ENCODE peak calls at places on chromosome 11, in six cellular contexts. B is hepatocyte, F is cardiac muscle cell, P is PC-3, H is thoracic aorta, J is coronary artery. C is an unnamed sample.

GRCh38 chr11:79937935-79938334 is 497.1 kb upstream of the TENM4 start:
- DNase-seq in B (no peak), F (no peak), P (no peak), H (no peak), J (no peak), C (no peak)

GRCh38 chr11:116502641-116503061 is 270.1 kb downstream of the BUD13 start:
- DNase-seq in B (no peak), F (no peak), P (no peak), H (no peak), J (peak; percentile 55), C (no peak)

GRCh38 chr11:414333-414857 is 404 bp downstream of the SIGIRR start:
- DNase-seq in B (no peak), F (no peak), P (no peak), H (no peak), J (no peak), C (no peak)

GRCh38 chr11:9219115-9219514 is 46.0 kb downstream of the DENND5A start:
- DNase-seq in B (no peak), F (peak; percentile 94), P (no peak), H (no peak), J (no peak), C (no peak)

GRCh38 chr11:84819128-84819527 is 808.0 kb downstream of the DLG2 start:
- DNase-seq in B (no peak), F (no peak), P (peak; percentile 87), H (no peak), J (no peak), C (peak; percentile 20)

GRCh38 chr11:117456027-117456720 is 128.5 kb downstream of the CEP164 start:
- DNase-seq in B (no peak), F (no peak), P (no peak), H (no peak), J (no peak), C (no peak)

GRCh38 chr11:67266424-67267187 is at the start of gene GRK2:
- DNase-seq in B (peak; percentile 83), F (peak; percentile 60), P (peak; percentile 58), H (no peak), J (peak; percentile 75), C (peak; percentile 76)

GRCh38 chr11:43578346-43579170 is 102.0 kb upstream of the HSD17B12 start:
- DNase-seq in B (no peak), F (peak; percentile 34), P (peak; percentile 59), H (no peak), J (no peak), C (no peak)

GRCh38 chr11:129846508-129847335 is 31.1 kb downstream of the TMEM45B start:
- DNase-seq in B (peak; percentile 63), F (peak; percentile 90), P (peak; percentile 99), H (no peak), J (no peak), C (no peak)

GRCh38 chr11:94731921-94732601 is 36.1 kb upstream of the AMOTL1 start:
- DNase-seq in B (no peak), F (peak; percentile 76), P (peak; percentile 90), H (no peak), J (no peak), C (peak; percentile 79)

GRCh38 chr11:84714316-84714780 is 912.8 kb downstream of the DLG2 start:
- DNase-seq in B (peak; percentile 83), F (peak; percentile 6), P (peak; percentile 83), H (no peak), J (no peak), C (peak; percentile 80)

GRCh38 chr11:16186680-16187079 is 169.7 kb downstream of the SOX6 start:
- DNase-seq in B (no peak), F (no peak), P (no peak), H (no peak), J (no peak), C (no peak)

GRCh38 chr11:112274007-112274783 is 13.5 kb upstream of the PLET1 start:
- DNase-seq in B (no peak), F (no peak), P (no peak), H (no peak), J (peak; percentile 47), C (no peak)

GRCh38 chr11:71212871-71213559 is 39.4 kb downstream of the SHANK2 start:
- DNase-seq in B (peak; percentile 28), F (peak; percentile 54), P (no peak), H (no peak), J (peak; percentile 29), C (no peak)

GRCh38 chr11:36095716-36096115 is 151.9 kb downstream of the LDLRAD3 start:
- DNase-seq in B (no peak), F (peak; percentile 88), P (no peak), H (no peak), J (peak; percentile 24), C (no peak)

GRCh38 chr11:105229257-105229656 is 89.7 kb upstream of the CARD18 start:
- DNase-seq in B (no peak), F (peak; percentile 59), P (no peak), H (no peak), J (no peak), C (no peak)

GRCh38 chr11:58772719-58773285 is 41.1 kb upstream of the GLYAT start:
- DNase-seq in B (no peak), F (no peak), P (no peak), H (no peak), J (no peak), C (no peak)

DNA sequence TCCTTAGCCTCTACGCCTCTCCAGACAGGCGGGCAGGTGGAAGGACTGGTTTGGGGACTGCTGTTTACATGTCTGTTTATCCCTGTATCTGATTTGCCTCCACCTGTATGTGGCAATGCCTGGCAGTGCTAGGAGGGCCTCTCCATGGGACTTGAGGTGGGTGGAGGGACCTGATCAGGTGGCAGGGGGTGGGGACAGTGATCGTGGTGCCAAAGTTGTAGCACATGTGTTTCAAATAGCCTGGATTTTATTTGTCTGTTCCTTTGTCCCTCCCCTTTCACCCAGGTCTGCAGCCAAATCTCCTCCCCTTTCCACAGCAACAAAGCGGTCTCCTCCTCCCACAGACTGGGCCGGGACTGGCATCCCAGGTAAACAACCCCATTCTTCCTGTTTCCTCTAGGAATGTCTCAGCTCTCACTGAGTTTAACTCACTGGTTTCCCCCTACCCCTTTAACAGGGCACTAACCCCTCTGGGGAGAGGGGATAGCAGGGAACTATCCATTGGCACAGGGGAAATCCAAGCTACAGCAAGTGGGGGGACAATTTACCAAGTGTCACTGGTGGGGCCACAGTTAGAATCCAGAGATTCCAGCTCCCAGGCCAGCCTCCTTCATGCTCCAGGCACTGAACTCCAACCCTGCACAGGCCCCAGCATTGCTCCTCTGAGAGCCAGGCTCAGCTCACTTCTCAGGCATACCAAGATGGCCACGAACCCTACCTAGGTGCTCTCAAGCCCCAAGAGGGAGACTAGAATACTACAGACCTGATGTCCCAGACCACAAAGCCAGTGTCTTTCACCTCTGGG is 22.9 kb upstream of the TLCD5 start:
- DNase-seq in B (no peak), F (no peak), P (peak; percentile 78), H (no peak), J (no peak), C (no peak)
- H3K27ac ChIP-seq in B (peak overlapping the region; percentile 28), F (no peak overlapping the region), P (peak overlapping the region; percentile 4), H (no peak overlapping the region), J (no peak overlapping the region), C (no peak overlapping the region)

GRCh38 chr11:133894956-133895549 is 49.7 kb upstream of the SPATA19 start:
- DNase-seq in B (no peak), F (peak; percentile 7), P (no peak), H (no peak), J (peak; percentile 46), C (no peak)

GRCh38 chr11:133895551-133895950 is 50.2 kb upstream of the SPATA19 start:
- DNase-seq in B (no peak), F (no peak), P (no peak), H (no peak), J (peak; percentile 17), C (no peak)

GRCh38 chr11:133896642-133897330 is 51.5 kb upstream of the SPATA19 start:
- DNase-seq in B (no peak), F (no peak), P (no peak), H (no peak), J (peak; percentile 61), C (no peak)

GRCh38 chr11:133897331-133897650 is 52.0 kb upstream of the SPATA19 start:
- DNase-seq in B (no peak), F (no peak), P (no peak), H (no peak), J (peak; percentile 59), C (no peak)

DNA sequence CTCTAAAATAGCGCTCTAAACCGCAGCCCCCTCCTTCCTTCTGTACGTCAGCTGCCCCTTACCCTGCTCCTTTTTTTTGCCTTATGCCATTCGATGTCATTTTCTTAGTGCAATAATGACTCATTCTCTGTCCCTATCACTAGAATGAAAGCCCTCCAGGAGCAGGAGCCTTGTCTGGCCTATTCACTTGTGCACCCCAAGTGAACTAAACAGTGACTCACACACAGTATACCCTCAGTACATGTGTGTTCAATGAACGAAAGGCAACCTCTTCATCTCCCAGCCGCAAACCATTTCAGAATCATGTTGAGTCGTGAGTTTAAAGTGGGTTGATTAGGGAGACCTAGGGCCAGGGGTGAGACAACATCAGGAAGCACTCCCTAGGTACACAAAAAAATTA is 50.7 kb upstream of the SPATA19 start:
- DNase-seq in B (no peak), F (no peak), P (no peak), H (no peak), J (no peak), C (no peak)
- H3K27ac ChIP-seq in B (no peak overlapping the region), F (no peak overlapping the region), P (no peak overlapping the region), H (no peak overlapping the region), J (no peak overlapping the region), C (no peak overlapping the region)

GRCh38 chr11:76685841-76686240 is 15.3 kb upstream of the LRRC32 start:
- DNase-seq in B (no peak), F (no peak), P (no peak), H (no peak), J (no peak), C (no peak)
- H3K27ac ChIP-seq in B (no peak overlapping the region), F (no peak overlapping the region), P (no peak overlapping the region), H (no peak overlapping the region), J (no peak overlapping the region), C (no peak overlapping the region)

DNA sequence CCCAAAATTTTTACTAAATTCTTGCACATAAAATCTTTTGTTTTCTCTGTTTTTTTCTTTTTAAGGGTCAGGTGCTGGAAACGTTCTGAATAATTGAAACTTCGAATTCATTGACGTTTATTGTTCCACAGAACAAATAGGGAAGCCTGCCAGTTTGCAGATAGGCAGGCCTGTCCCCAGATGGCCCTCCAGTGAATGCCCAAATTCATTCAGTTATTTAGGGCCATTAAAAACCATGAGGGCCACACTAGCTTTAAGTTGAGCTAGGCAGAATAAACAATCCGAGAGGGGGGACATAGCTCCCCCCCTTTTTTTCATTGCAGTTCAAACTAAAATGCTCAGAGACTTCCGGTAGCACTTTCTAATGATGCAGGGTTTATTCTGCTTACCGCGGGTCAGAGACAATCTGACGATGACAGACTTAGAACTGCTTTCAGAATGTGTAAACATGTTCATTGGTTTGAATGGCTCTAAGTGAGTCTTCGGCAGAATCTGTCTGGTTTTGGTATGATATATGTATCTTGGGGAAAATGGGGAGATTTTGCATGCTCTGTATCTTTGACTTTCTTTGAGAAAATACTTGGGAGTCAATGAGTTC is 72.0 kb downstream of the ZBTB16 start:
- DNase-seq in B (no peak), F (no peak), P (no peak), H (no peak), J (no peak), C (no peak)
- H3K27ac ChIP-seq in B (no peak overlapping the region), F (no peak overlapping the region), P (no peak overlapping the region), H (peak overlapping the region; percentile 97), J (peak overlapping the region; percentile 95), C (no peak overlapping the region)

GRCh38 chr11:122168218-122168617 is 52.2 kb upstream of the BLID start:
- DNase-seq in B (no peak), F (no peak), P (peak; percentile 87), H (no peak), J (no peak), C (no peak)
- H3K27ac ChIP-seq in B (no peak overlapping the region), F (no peak overlapping the region), P (peak overlapping the region; percentile 99), H (peak overlapping the region; percentile 45), J (no peak overlapping the region), C (no peak overlapping the region)

C was measured in A673.